ENCODE peak calls at places on chromosomes 6 and 20, in eight cellular contexts. Z is left lung, A is WERI-Rb-1, D is fibroblast of lung, V is dorsolateral prefrontal cortex, J is heart right ventricle, E is A673, G is IMR-90. B is an unnamed sample.
A peak's percentile ranks its signal among the peaks of the same experiment; 100 is the strongest.

GRCh38 chr6:126261792-126262421 is 78.0 kb upstream of the CENPW start:
- DNase-seq in Z (no peak), A (no peak), D (no peak), V (no peak), J (no peak), E (no peak), G (no peak), B (no peak)

GRCh38 chr6:147195987-147196386 is 8.2 kb upstream of the STXBP5 start:
- DNase-seq in Z (no peak), A (no peak), D (no peak), V (no peak), J (no peak), E (no peak), G (no peak), B (no peak)

GRCh38 chr6:148935705-148936306 is 189.0 kb downstream of the UST start:
- DNase-seq in Z (no peak), A (peak; percentile 38), D (peak; percentile 71), V (no peak), J (no peak), E (no peak), G (peak; percentile 71), B (peak; percentile 46)

GRCh38 chr6:2624177-2624576 is 126.5 kb downstream of the MYLK4 start:
- DNase-seq in Z (no peak), A (no peak), D (no peak), V (no peak), J (peak; percentile 64), E (no peak), G (no peak), B (no peak)

GRCh38 chr6:116485786-116486185 is 24.6 kb downstream of the CALHM6 start:
- DNase-seq in Z (no peak), A (no peak), D (no peak), V (no peak), J (no peak), E (no peak), G (no peak), B (no peak)

GRCh38 chr6:166572370-166573261 is 13.9 kb downstream of the RAMACL start:
- DNase-seq in Z (no peak), A (no peak), D (peak; percentile 79), V (no peak), J (no peak), E (no peak), G (peak; percentile 98), B (peak; percentile 64)

GRCh38 chr20:59248031-59248684 is 52.3 kb upstream of the EDN3 start:
- DNase-seq in Z (no peak), A (no peak), D (no peak), V (no peak), J (no peak), E (peak; percentile 95), G (no peak), B (peak; percentile 3)

GRCh38 chr20:36407196-36407733 is 101.1 kb downstream of the DLGAP4 start:
- DNase-seq in Z (no peak), A (no peak), D (peak; percentile 13), V (no peak), J (no peak), E (no peak), G (peak; percentile 24), B (peak; percentile 21)

GRCh38 chr6:127186889-127187288 is 68.4 kb downstream of the RSPO3 start:
- DNase-seq in Z (peak; percentile 94), A (peak; percentile 68), D (no peak), V (no peak), J (peak; percentile 43), E (peak; percentile 52), G (no peak), B (no peak)

GRCh38 chr6:53651149-53651763 is 14.3 kb downstream of the KLHL31 start:
- DNase-seq in Z (no peak), A (peak; percentile 90), D (peak; percentile 65), V (peak; percentile 19), J (peak; percentile 59), E (peak; percentile 88), G (peak; percentile 78), B (peak; percentile 76)

GRCh38 chr6:19824058-19824807 is 12.9 kb upstream of the ID4 start:
- DNase-seq in Z (no peak), A (no peak), D (no peak), V (no peak), J (no peak), E (no peak), G (no peak), B (peak; percentile 39)

GRCh38 chr20:41370176-41370575 is 3.6 kb upstream of the EMILIN3 start:
- DNase-seq in Z (no peak), A (no peak), D (no peak), V (no peak), J (no peak), E (no peak), G (no peak), B (no peak)

GRCh38 chr6:136793348-136793747 is 1.1 kb upstream of the MAP3K5 start:
- DNase-seq in Z (no peak), A (no peak), D (no peak), V (no peak), J (no peak), E (no peak), G (no peak), B (no peak)
- H3K4me3 ChIP-seq in Z (peak overlapping the region; percentile 91), A (peak overlapping the region; percentile 82), D (peak overlapping the region; percentile 93), V (peak overlapping the region; percentile 75), J (peak overlapping the region; percentile 82), E (peak overlapping the region; percentile 80), G (peak overlapping the region; percentile 95), B (peak overlapping the region; percentile 96)

DNA sequence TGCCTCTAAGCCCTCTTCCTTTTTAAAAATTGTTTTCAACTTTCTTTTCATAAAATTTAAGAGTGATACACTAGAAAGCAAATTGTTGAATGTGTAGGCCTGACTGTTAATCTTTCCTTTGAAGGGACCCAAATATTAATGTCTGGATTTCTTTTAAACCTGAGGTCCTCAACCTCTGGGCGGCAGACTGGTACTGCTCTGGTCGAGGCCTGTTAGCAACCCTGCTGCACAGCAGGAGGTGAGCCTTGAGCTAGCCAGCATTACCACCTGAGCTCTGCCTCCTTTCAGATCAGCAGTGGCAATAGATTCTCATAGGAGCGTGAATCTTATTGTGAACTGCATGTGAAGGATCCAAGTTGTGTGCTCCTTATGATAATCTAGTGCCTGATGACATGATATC is 191.2 kb downstream of the MANEA start:
- DNase-seq in Z (no peak), A (peak; percentile 29), D (no peak), V (no peak), J (no peak), E (no peak), G (no peak), B (no peak)
- TF ChIP-seq CTCF in Z (no peak), A (peak; percentile 16), D (no peak), V (no peak), J (no peak), E (no peak), G (no peak), B (no peak)

DNA sequence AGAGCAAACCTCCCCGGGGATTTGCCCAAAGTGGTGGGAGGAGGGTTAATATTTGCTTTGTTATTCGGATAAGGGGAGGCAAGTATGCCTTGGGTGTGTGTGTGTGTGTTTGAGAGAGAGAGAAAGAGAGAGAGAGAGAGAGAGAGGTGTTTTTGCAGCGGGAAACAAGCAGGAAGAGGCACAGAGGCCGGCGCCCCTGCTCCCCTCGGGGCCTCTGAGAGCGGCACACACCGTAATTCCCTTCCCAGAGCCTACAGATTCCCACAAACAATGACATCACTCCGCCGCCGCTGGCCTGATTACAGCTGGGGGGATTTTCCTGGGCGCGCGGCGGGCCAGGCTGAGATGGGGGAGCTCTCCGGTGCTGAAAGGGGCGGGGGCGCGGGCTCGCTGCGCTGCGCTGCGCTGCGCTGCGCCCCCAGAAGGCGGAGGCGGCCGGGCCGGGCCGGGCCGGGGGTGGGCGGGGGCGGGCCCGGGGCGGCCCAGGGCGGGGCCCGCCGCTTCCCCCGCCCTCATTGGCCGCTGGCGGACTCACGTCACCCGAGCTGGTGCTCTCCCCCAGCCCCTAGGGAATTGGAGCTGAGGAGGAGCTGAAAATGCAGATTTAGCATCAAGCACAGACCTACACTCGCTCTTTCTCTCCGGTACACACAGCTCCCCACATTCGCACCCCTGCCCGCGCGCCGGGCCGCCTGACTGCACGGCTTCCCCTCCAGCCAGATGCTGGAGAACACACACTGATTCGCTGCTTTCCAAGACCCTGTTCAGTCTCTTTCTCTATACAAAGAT is at the start of gene PCSK2:
- DNase-seq in Z (peak; percentile 78), A (peak; percentile 95), D (peak; percentile 55), V (peak; percentile 86), J (peak; percentile 15), E (peak; percentile 98), G (peak; percentile 57), B (peak; percentile 51)
- H3K4me3 ChIP-seq in Z (peak within 1 kb of the TSS; percentile 33), A (peak within 1 kb of the TSS; percentile 96), D (peak within 1 kb of the TSS; percentile 51), V (peak within 1 kb of the TSS; percentile 56), J (peak within 1 kb of the TSS; percentile 37), E (peak within 1 kb of the TSS; percentile 78), G (peak within 1 kb of the TSS; percentile 4), B (peak within 1 kb of the TSS; percentile 51)

GRCh38 chr6:112431803-112432202 is 84.7 kb downstream of the RFPL4B start:
- DNase-seq in Z (no peak), A (no peak), D (no peak), V (no peak), J (no peak), E (no peak), G (no peak), B (no peak)

GRCh38 chr6:112437053-112437452 is 89.9 kb downstream of the RFPL4B start:
- DNase-seq in Z (no peak), A (no peak), D (peak; percentile 14), V (no peak), J (no peak), E (no peak), G (no peak), B (no peak)

GRCh38 chr6:112434896-112435295 is 87.8 kb downstream of the RFPL4B start:
- DNase-seq in Z (no peak), A (no peak), D (no peak), V (no peak), J (no peak), E (no peak), G (no peak), B (no peak)

GRCh38 chr6:112432853-112433252 is 85.7 kb downstream of the RFPL4B start:
- DNase-seq in Z (no peak), A (no peak), D (no peak), V (no peak), J (no peak), E (no peak), G (peak; percentile 21), B (no peak)

GRCh38 chr6:112433457-112433856 is 86.3 kb downstream of the RFPL4B start:
- DNase-seq in Z (no peak), A (no peak), D (no peak), V (no peak), J (no peak), E (no peak), G (no peak), B (no peak)
- TF ChIP-seq CTCF in Z (no peak), A (no peak), D (no peak), V (no peak), J (no peak), E (no peak), G (no peak), B (no peak)

B was measured in AG10803.